ENCODE peak calls at places on chromosomes 7 and 10, in four cellular contexts. W, Q, E and J are unnamed samples.

GRCh38 chr7:108486291-108486966 is 30.2 kb upstream of the NRCAM start:
- DNase-seq in W (no peak), Q (no peak), E (no peak), J (no peak)

GRCh38 chr7:16204953-16205352 is 216.4 kb downstream of the CRPPA start:
- DNase-seq in W (no peak), Q (no peak), E (no peak), J (no peak)

GRCh38 chr7:100893318-100893895 is 2.3 kb downstream of the ACHE start:
- DNase-seq in W (no peak), E (no peak), Q (no peak), J (no peak)

GRCh38 chr10:80277016-80277415 is 12.4 kb downstream of the MAT1A start:
- DNase-seq in W (no peak), E (no peak), Q (no peak), J (no peak)

GRCh38 chr7:54076619-54077018 is 465.6 kb upstream of the VSTM2A start:
- DNase-seq in E (no peak), W (no peak), Q (no peak), J (no peak)

GRCh38 chr7:149156898-149157297 is 9.6 kb downstream of the ZNF398 start:
- DNase-seq in Q (no peak), E (no peak), W (no peak), J (no peak)

GRCh38 chr7:151795168-151795754 is 81.7 kb downstream of the PRKAG2 start:
- DNase-seq in Q (peak; percentile 9), E (no peak), W (no peak), J (no peak)

GRCh38 chr10:99834410-99834809 is 52.0 kb downstream of the ABCC2 start:
- DNase-seq in W (peak; percentile 92), Q (no peak), E (no peak), J (no peak)

GRCh38 chr10:72310241-72310633 is 36.5 kb downstream of the DDIT4 start:
- DNase-seq in E (no peak), Q (no peak), W (no peak), J (no peak)

GRCh38 chr7:138091073-138091472 is 14.8 kb downstream of the AKR1D1 start:
- DNase-seq in E (peak; percentile 7), W (no peak), Q (no peak), J (no peak)

GRCh38 chr7:116633131-116633988 is 38.6 kb upstream of the MET start:
- DNase-seq in W (no peak), Q (no peak), E (peak; percentile 20), J (no peak)

GRCh38 chr10:31031666-31032514 is at the start of gene ZNF438:
- DNase-seq in E (peak; percentile 96), W (peak; percentile 73), Q (peak; percentile 96), J (peak; percentile 98)

GRCh38 chr10:104642311-104643022 is 1.4 kb downstream of the SORCS3 start:
- DNase-seq in W (peak; percentile 46), E (no peak), Q (peak; percentile 95), J (peak; percentile 88)

GRCh38 chr7:41816111-41816510 is 113.2 kb upstream of the INHBA start:
- DNase-seq in Q (no peak), E (peak; percentile 95), W (no peak), J (no peak)

GRCh38 chr10:13354783-13355182 is 6.7 kb upstream of the SEPHS1 start:
- DNase-seq in E (no peak), W (no peak), Q (no peak), J (no peak)

GRCh38 chr10:13348216-13349017 is at the start of gene SEPHS1:
- DNase-seq in Q (peak; percentile 81), W (peak; percentile 82), E (peak; percentile 90), J (peak; percentile 97)

GRCh38 chr10:13349776-13350274 is 1.7 kb upstream of the SEPHS1 start:
- DNase-seq in W (no peak), E (peak; percentile 62), Q (peak; percentile 86), J (peak; percentile 39)

GRCh38 chr10:13352519-13352918 is 4.4 kb upstream of the SEPHS1 start:
- DNase-seq in E (no peak), W (no peak), Q (peak; percentile 62), J (no peak)

DNA sequence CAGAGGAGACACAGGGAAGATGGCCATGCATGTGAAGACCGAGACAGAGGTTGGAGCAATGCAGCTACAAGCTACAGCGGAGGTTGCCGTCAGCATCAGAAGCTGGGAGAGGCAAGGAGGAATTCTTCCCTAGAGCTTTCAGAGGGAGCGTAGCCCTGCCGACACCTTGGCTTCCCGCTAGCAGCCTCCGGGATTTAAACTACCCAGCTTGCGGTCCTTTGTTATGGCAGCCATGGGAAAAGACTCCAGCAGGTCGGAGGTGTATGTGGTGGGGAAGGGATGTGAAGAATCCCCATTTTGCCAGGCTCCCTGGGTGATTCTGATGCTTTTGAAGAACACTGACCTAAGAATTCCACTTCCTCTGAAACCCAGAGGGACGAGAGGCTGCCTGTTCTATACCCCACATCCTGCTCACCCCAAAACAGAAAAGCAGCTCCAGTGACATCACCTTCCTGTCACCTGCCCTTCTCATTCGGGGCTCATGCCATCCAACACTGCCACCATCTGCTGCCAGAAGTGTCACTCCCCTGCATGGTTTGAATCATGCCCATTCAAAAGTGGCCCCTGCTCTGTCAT is 3.3 kb upstream of the SEPHS1 start:
- DNase-seq in W (no peak), E (no peak), Q (peak; percentile 66), J (no peak)
- TF ChIP-seq CTCF in W (no peak), E (no peak), Q (no peak), J (no peak)

DNA sequence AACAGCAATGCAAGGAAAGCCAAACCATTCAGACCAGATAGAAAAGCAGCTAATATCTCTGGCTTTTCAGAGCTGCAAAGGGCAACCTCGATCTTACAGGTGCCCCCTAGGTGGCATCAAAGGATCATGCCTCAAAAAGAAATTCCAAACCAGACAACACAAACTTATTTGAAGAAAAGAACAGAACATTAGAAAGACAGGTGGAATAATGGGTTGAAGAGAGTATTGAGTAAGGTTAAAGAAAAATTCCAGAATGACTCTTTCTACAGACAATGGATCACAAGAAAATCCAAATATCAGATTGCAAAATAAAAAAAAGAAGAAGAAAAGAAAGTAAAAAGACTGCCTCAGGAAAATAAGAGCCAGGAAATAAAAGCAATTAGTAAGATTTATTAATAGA is 213.7 kb downstream of the ELMO1 start:
- DNase-seq in Q (no peak), W (peak; percentile 31), E (peak; percentile 47), J (peak; percentile 54)
- TF ChIP-seq MAX in Q (no peak), W (no peak), E (no peak), J (no peak)

DNA sequence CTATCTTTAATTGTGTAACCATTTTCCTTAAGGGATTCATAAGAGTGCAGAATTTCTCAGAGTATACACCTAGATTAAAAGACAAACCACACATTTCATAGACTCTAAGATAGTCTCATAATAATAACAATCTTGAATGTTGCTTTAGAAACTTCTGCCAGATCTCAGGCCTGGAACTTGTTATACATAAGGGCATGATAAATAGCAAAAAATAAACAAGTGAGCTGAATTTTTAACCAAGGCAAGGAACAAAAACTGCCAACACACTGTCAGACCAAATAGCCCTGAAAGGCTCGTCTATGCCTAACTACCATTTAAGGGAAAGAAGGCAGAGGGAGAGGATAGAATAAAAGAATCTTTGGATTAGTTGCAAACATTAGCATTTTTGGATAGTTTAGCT is 65.8 kb upstream of the SEMA3C start:
- DNase-seq in E (no peak), W (no peak), Q (no peak), J (no peak)
- TF ChIP-seq CTCF in E (no peak), W (no peak), Q (no peak), J (no peak)

DNA sequence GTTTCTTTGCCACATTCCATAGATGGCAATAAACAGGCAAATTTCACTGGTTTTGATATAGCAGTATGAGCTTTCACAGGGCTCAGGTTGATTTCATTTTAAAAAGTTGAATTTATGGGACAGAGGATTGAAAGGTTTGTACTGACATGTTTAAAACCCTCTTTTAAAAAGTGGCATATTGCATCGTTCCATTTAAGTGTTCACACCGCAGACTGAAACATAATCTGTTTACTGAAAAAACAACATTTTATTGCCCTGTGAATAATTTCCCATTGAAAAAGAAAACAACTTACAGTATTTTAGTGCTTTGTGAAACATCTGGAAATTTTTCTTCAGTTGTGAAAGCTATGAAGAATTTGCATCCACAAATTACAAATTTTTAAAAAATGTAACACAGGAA is 453.3 kb upstream of the NFE2L3 start:
- DNase-seq in W (no peak), Q (no peak), E (no peak), J (no peak)
- TF ChIP-seq MAX in W (no peak), Q (no peak), E (no peak), J (no peak)

GRCh38 chr10:93468532-93469213 is 13.5 kb downstream of the MYOF start:
- DNase-seq in E (no peak), W (peak; percentile 89), Q (no peak), J (no peak)
- TF ChIP-seq CTCF in E (no peak), W (no peak), Q (no peak), J (peak; percentile 18)

GRCh38 chr7:32218741-32219283 is 148.6 kb upstream of the PDE1C start:
- DNase-seq in E (no peak), W (no peak), Q (no peak), J (no peak)

GRCh38 chr7:32221056-32221455 is 150.8 kb upstream of the PDE1C start:
- DNase-seq in Q (no peak), W (no peak), E (no peak), J (no peak)

GRCh38 chr7:32221756-32222155 is 151.5 kb upstream of the PDE1C start:
- DNase-seq in Q (no peak), W (no peak), E (no peak), J (no peak)

GRCh38 chr7:32217841-32218467 is 147.7 kb upstream of the PDE1C start:
- DNase-seq in W (no peak), E (no peak), Q (no peak), J (no peak)

DNA sequence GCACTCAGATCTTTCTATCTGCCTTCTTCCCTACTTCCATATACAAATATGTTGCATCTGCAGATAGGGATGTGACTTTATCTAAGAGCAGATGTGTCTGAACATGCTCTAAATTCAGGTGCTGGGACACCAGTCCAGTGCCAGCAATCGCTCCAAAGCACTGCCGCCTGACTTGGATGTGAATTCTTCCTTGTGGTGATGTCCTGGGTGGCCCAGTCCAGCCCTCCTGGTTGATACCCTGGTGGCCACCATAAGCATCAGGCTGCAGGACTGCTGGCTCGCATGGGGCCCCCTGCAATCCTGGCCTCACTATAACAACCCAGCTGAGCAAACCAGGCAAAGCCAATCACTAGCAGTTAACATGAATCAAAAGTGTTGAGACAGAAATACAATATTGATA is 149.2 kb upstream of the PDE1C start:
- DNase-seq in W (no peak), Q (no peak), E (no peak), J (no peak)
- TF ChIP-seq MAX in W (no peak), Q (no peak), E (no peak), J (no peak)

GRCh38 chr10:67788028-67788886 is 49.7 kb downstream of the DNAJC12 start:
- DNase-seq in Q (peak; percentile 92), W (peak; percentile 77), E (peak; percentile 85), J (peak; percentile 37)
- TF ChIP-seq CTCF in Q (peak; percentile 87), W (peak; percentile 81), E (peak; percentile 84), J (peak; percentile 51)